ENCODE peak calls at places on chromosomes 12 and 14, in four cellular contexts. X is HT1080, E is NCI-H1105, W is mucosa of descending colon. G is an unnamed sample.

GRCh38 chr14:91258021-91258618 is 13.6 kb upstream of the GPR68 start:
- DNase-seq in X (no peak), E (no peak), W (no peak), G (no peak)

GRCh38 chr14:101705733-101706508 is 55.6 kb upstream of the PPP2R5C start:
- DNase-seq in X (no peak), E (no peak), W (peak; percentile 87), G (no peak)

GRCh38 chr14:60744566-60744965 is 10.0 kb downstream of the MNAT1 start:
- DNase-seq in X (no peak), E (no peak), W (no peak), G (no peak)

GRCh38 chr12:93166891-93167307 is 210.8 kb upstream of the NUDT4 start:
- DNase-seq in X (no peak), E (no peak), W (no peak), G (peak; percentile 31)

GRCh38 chr14:88563845-88564244 is 1.0 kb downstream of the ZC3H14 start:
- DNase-seq in X (no peak), E (no peak), W (no peak), G (no peak)

GRCh38 chr12:15244926-15245325 is 23.7 kb upstream of the RERG start:
- DNase-seq in X (no peak), E (no peak), W (no peak), G (no peak)

GRCh38 chr14:51093371-51094281 is 1.3 kb downstream of the TRIM9 start:
- DNase-seq in X (no peak), E (peak; percentile 95), W (peak; percentile 56), G (peak; percentile 54)

GRCh38 chr12:47903151-47903611 is 1.6 kb downstream of the VDR start:
- DNase-seq in X (peak; percentile 27), E (no peak), W (no peak), G (peak; percentile 44)

GRCh38 chr14:44854114-44854513 is 107.6 kb downstream of the KLHL28 start:
- DNase-seq in X (no peak), E (no peak), W (no peak), G (no peak)

GRCh38 chr14:67391266-67391665 is 20.7 kb downstream of the PLEK2 start:
- DNase-seq in X (no peak), E (no peak), W (no peak), G (no peak)

GRCh38 chr12:52380271-52380694 is 5.2 kb downstream of the KRT84 start:
- DNase-seq in X (peak; percentile 29), E (no peak), W (no peak), G (no peak)

GRCh38 chr12:110280784-110281548 is at the start of gene ATP2A2:
- DNase-seq in X (peak; percentile 87), E (peak; percentile 88), W (peak; percentile 94), G (peak; percentile 97)

GRCh38 chr14:95119336-95119735 is 38.0 kb downstream of the DICER1 start:
- DNase-seq in X (no peak), E (no peak), W (no peak), G (no peak)

GRCh38 chr14:100374891-100375272 is 51.7 kb downstream of the SLC25A47 start:
- DNase-seq in X (no peak), E (no peak), W (no peak), G (no peak)

GRCh38 chr12:94793191-94793595 is 142.8 kb upstream of the TMCC3 start:
- DNase-seq in X (no peak), E (no peak), W (no peak), G (no peak)

GRCh38 chr12:18239561-18239960 is 21.8 kb upstream of the PIK3C2G start:
- DNase-seq in X (no peak), E (no peak), W (no peak), G (no peak)

GRCh38 chr14:59464651-59465569 is at the start of gene GPR135:
- DNase-seq in X (no peak), E (peak; percentile 64), W (peak; percentile 73), G (peak; percentile 80)

GRCh38 chr14:89290813-89291212 is 126.2 kb downstream of the FOXN3 start:
- DNase-seq in X (no peak), E (no peak), W (no peak), G (no peak)

GRCh38 chr12:15000575-15000974 is 27.7 kb downstream of the PDE6H start:
- DNase-seq in X (no peak), E (no peak), W (no peak), G (no peak)

GRCh38 chr12:2652011-2652400 is 142.8 kb upstream of the FKBP4 start:
- DNase-seq in X (no peak), E (no peak), W (no peak), G (no peak)

GRCh38 chr14:53062856-53063255 is 90.3 kb downstream of the DDHD1 start:
- DNase-seq in X (no peak), E (no peak), W (no peak), G (no peak)

GRCh38 chr14:101055776-101056374 is 152.4 kb upstream of the RTL1 start:
- DNase-seq in X (no peak), E (no peak), W (no peak), G (no peak)

GRCh38 chr12:55612646-55613045 is 24.0 kb upstream of the OR10P1 start:
- DNase-seq in X (no peak), E (no peak), W (no peak), G (no peak)

GRCh38 chr14:99516156-99517045 is 35.2 kb downstream of the CCNK start:
- DNase-seq in X (no peak), E (no peak), W (no peak), G (no peak)

GRCh38 chr14:61107148-61107641 is 126.2 kb downstream of the SLC38A6 start:
- DNase-seq in X (no peak), E (no peak), W (no peak), G (no peak)

GRCh38 chr14:74261288-74261687 is 22.0 kb downstream of the VSX2 start:
- DNase-seq in X (no peak), E (no peak), W (no peak), G (no peak)

GRCh38 chr12:26623136-26623535 is 209.9 kb downstream of the ITPR2 start:
- DNase-seq in X (no peak), E (no peak), W (no peak), G (no peak)

GRCh38 chr12:64383675-64384074 is 6.9 kb downstream of the C12orf56 start:
- DNase-seq in X (no peak), E (no peak), W (no peak), G (no peak)

GRCh38 chr14:102805454-102805891 is 28.2 kb downstream of the TRAF3 start:
- DNase-seq in X (peak; percentile 86), E (no peak), W (no peak), G (peak; percentile 48)

GRCh38 chr14:61229475-61229888 is 51.7 kb downstream of the TMEM30B start:
- DNase-seq in X (no peak), E (peak; percentile 97), W (no peak), G (no peak)

GRCh38 chr12:55696141-55696540 is 11.6 kb downstream of the ITGA7 start:
- DNase-seq in X (no peak), E (no peak), W (no peak), G (no peak)

GRCh38 chr12:46332260-46332659 is 40.3 kb downstream of the SLC38A2 start:
- DNase-seq in X (peak; percentile 40), E (no peak), W (no peak), G (no peak)

G was measured in GM10248.